ENCODE peak calls at places on chromosomes 13 and 19, in eight cellular contexts. One of them, this sample, is unnamed.

GRCh38 chr13:87120476-87120875 is 550.7 kb upstream of the SLITRK5 start:
- DNase-seq in glutamatergic neuron: no peak
- DNase-seq in CD4-positive, alpha-beta T cell: no peak
- DNase-seq in endothelial cell: no peak
- DNase-seq in fibroblast of mammary gland: peak
- DNase-seq in ascending aorta: no peak
- DNase-seq in AG09309: no peak
- DNase-seq in CD8-positive, alpha-beta T cell: no peak
- DNase-seq in this sample: no peak

GRCh38 chr19:49920624-49921363 is 8.2 kb upstream of the ATF5 start:
- DNase-seq in glutamatergic neuron: no peak
- DNase-seq in CD4-positive, alpha-beta T cell: no peak
- DNase-seq in endothelial cell: no peak
- DNase-seq in fibroblast of mammary gland: no peak
- DNase-seq in ascending aorta: no peak
- DNase-seq in AG09309: no peak
- DNase-seq in CD8-positive, alpha-beta T cell: no peak
- DNase-seq in this sample: no peak

GRCh38 chr19:51111606-51112005 is 3.4 kb upstream of the CTU1 start:
- DNase-seq in glutamatergic neuron: no peak
- DNase-seq in CD4-positive, alpha-beta T cell: no peak
- DNase-seq in endothelial cell: peak
- DNase-seq in fibroblast of mammary gland: no peak
- DNase-seq in ascending aorta: no peak
- DNase-seq in AG09309: no peak
- DNase-seq in CD8-positive, alpha-beta T cell: no peak
- DNase-seq in this sample: no peak

GRCh38 chr19:46069841-46070341 is 29.1 kb upstream of the IGFL4 start:
- DNase-seq in glutamatergic neuron: no peak
- DNase-seq in CD4-positive, alpha-beta T cell: no peak
- DNase-seq in endothelial cell: no peak
- DNase-seq in fibroblast of mammary gland: peak
- DNase-seq in ascending aorta: no peak
- DNase-seq in AG09309: peak
- DNase-seq in CD8-positive, alpha-beta T cell: no peak
- DNase-seq in this sample: no peak

GRCh38 chr19:1469200-1469935 is 9.6 kb downstream of the C19orf25 start:
- DNase-seq in glutamatergic neuron: peak
- DNase-seq in CD4-positive, alpha-beta T cell: no peak
- DNase-seq in endothelial cell: no peak
- DNase-seq in fibroblast of mammary gland: no peak
- DNase-seq in ascending aorta: no peak
- DNase-seq in AG09309: no peak
- DNase-seq in CD8-positive, alpha-beta T cell: no peak
- DNase-seq in this sample: no peak

GRCh38 chr19:34217952-34218817 is 36.2 kb upstream of the GARRE1 start:
- DNase-seq in glutamatergic neuron: no peak
- DNase-seq in CD4-positive, alpha-beta T cell: peak
- DNase-seq in endothelial cell: no peak
- DNase-seq in fibroblast of mammary gland: peak
- DNase-seq in ascending aorta: no peak
- DNase-seq in AG09309: peak
- DNase-seq in CD8-positive, alpha-beta T cell: peak
- DNase-seq in this sample: no peak

GRCh38 chr13:32581177-32581786 is 5.0 kb upstream of the PDS5B start:
- DNase-seq in glutamatergic neuron: no peak
- DNase-seq in CD4-positive, alpha-beta T cell: no peak
- DNase-seq in endothelial cell: no peak
- DNase-seq in fibroblast of mammary gland: peak
- DNase-seq in ascending aorta: no peak
- DNase-seq in AG09309: no peak
- DNase-seq in CD8-positive, alpha-beta T cell: no peak
- DNase-seq in this sample: no peak

GRCh38 chr13:27619711-27620376 is 485 bp downstream of the LNX2 start:
- DNase-seq in glutamatergic neuron: peak
- DNase-seq in CD4-positive, alpha-beta T cell: peak
- DNase-seq in endothelial cell: peak
- DNase-seq in fibroblast of mammary gland: peak
- DNase-seq in ascending aorta: no peak
- DNase-seq in AG09309: no peak
- DNase-seq in CD8-positive, alpha-beta T cell: peak
- DNase-seq in this sample: no peak

GRCh38 chr13:21152251-21152899 is 24.0 kb downstream of the SKA3 start:
- DNase-seq in glutamatergic neuron: no peak
- DNase-seq in CD4-positive, alpha-beta T cell: no peak
- DNase-seq in endothelial cell: no peak
- DNase-seq in fibroblast of mammary gland: no peak
- DNase-seq in ascending aorta: no peak
- DNase-seq in AG09309: no peak
- DNase-seq in CD8-positive, alpha-beta T cell: no peak
- DNase-seq in this sample: no peak

DNA sequence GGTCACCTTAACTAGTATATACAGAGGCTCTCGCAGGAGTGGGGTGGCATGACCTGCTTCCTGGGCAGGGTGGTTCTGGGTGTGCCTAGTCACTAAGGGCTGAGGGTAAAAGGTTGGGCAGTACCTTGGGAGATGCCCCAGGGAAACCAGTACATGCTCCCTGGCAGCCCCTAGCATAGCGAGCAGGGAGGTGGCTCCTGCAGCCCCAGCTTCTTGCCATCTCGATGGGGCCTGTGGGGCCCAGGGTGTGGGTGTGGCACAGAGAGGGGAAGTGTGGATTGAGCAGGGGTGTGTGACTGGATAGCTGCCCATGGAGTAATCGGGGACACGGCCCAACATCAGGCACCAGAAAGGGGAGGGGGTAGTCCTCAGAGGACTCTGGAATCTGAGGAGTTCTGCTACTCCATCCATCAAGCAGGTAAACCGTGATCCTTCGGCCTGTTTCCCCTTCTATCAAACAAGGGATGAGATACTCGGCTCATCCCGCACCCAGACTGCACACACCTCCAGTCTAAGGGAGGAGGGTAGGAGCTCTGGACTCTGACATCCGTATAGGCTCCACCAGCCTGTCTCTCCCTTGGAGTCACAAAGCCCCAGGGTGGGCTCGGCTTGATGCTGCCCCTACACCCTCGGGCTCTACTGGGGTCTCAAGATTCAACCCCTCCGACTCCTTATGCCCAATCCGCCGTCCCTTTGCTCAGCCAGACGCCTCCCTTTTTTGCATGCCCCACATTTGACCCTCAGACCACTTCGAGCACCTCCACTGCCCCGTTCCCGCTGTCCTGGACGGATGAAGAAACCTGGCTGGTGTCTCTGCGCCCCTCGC is 1.1 kb downstream of the ZBTB45 start:
- DNase-seq in glutamatergic neuron: no peak
- DNase-seq in CD4-positive, alpha-beta T cell: no peak
- DNase-seq in endothelial cell: no peak
- DNase-seq in fibroblast of mammary gland: no peak
- DNase-seq in ascending aorta: no peak
- DNase-seq in AG09309: no peak
- DNase-seq in CD8-positive, alpha-beta T cell: no peak
- DNase-seq in this sample: no peak
- TF ChIP-seq CTCF in glutamatergic neuron: no peak
- TF ChIP-seq CTCF in CD4-positive, alpha-beta T cell: no peak
- TF ChIP-seq CTCF in endothelial cell: no peak
- TF ChIP-seq CTCF in fibroblast of mammary gland: no peak
- TF ChIP-seq CTCF in ascending aorta: peak
- TF ChIP-seq CTCF in AG09309: no peak
- TF ChIP-seq CTCF in CD8-positive, alpha-beta T cell: no peak
- TF ChIP-seq CTCF in this sample: no peak

GRCh38 chr13:60178327-60178726 is 14.6 kb upstream of the DIAPH3 start:
- DNase-seq in glutamatergic neuron: no peak
- DNase-seq in CD4-positive, alpha-beta T cell: no peak
- DNase-seq in endothelial cell: no peak
- DNase-seq in fibroblast of mammary gland: no peak
- DNase-seq in ascending aorta: no peak
- DNase-seq in AG09309: no peak
- DNase-seq in CD8-positive, alpha-beta T cell: no peak
- DNase-seq in this sample: no peak

GRCh38 chr13:60174113-60174512 is 10.4 kb upstream of the DIAPH3 start:
- DNase-seq in glutamatergic neuron: no peak
- DNase-seq in CD4-positive, alpha-beta T cell: no peak
- DNase-seq in endothelial cell: no peak
- DNase-seq in fibroblast of mammary gland: no peak
- DNase-seq in ascending aorta: no peak
- DNase-seq in AG09309: no peak
- DNase-seq in CD8-positive, alpha-beta T cell: no peak
- DNase-seq in this sample: no peak

GRCh38 chr13:60170414-60170813 is 6.7 kb upstream of the DIAPH3 start:
- DNase-seq in glutamatergic neuron: no peak
- DNase-seq in CD4-positive, alpha-beta T cell: no peak
- DNase-seq in endothelial cell: no peak
- DNase-seq in fibroblast of mammary gland: no peak
- DNase-seq in ascending aorta: no peak
- DNase-seq in AG09309: no peak
- DNase-seq in CD8-positive, alpha-beta T cell: no peak
- DNase-seq in this sample: no peak

GRCh38 chr13:60175571-60175970 is 11.8 kb upstream of the DIAPH3 start:
- DNase-seq in glutamatergic neuron: no peak
- DNase-seq in CD4-positive, alpha-beta T cell: no peak
- DNase-seq in endothelial cell: no peak
- DNase-seq in fibroblast of mammary gland: no peak
- DNase-seq in ascending aorta: no peak
- DNase-seq in AG09309: no peak
- DNase-seq in CD8-positive, alpha-beta T cell: no peak
- DNase-seq in this sample: no peak
- TF ChIP-seq CTCF in glutamatergic neuron: no peak
- TF ChIP-seq CTCF in CD4-positive, alpha-beta T cell: no peak
- TF ChIP-seq CTCF in endothelial cell: no peak
- TF ChIP-seq CTCF in fibroblast of mammary gland: no peak
- TF ChIP-seq CTCF in ascending aorta: no peak
- TF ChIP-seq CTCF in AG09309: no peak
- TF ChIP-seq CTCF in CD8-positive, alpha-beta T cell: no peak
- TF ChIP-seq CTCF in this sample: no peak

DNA sequence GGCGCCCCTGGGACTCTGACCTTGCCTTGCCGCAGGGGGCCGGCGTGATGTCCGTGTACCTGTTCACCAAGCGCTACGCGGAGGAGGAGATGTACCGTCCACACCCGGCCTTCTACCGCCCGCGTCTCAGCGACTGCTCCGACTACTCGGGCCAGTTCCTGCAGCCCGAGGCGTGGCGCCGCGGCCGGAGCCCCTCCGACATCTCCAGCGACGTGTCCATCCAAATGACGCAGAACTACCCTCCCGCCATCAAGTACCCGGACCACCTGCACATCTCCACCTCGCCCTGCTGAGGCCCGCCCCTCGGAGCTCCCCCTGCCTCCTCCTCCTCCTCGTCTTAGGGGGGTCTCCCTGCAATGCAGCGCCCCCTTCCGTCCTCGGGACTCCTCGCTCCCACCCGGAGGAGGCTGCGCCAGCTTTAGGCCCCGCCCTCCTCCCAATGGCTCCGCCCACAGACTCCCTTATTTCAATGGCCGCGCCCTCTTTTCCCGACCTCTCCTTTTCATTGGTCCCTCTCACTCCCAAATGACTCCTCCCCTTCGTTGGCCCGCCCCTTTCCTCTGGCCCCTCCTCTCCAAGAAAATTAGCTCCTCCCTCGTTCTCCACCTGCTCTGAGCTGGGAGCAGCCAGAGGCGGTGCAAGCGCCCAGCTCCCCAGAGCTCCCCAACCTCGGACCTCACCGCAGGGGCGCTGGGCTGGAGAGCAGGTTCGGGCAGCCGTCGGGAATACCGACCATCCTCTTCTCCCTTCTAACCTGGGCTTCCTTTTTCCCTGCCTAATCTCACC is 20.5 kb upstream of the CACNG8 start:
- DNase-seq in glutamatergic neuron: peak
- DNase-seq in CD4-positive, alpha-beta T cell: no peak
- DNase-seq in endothelial cell: peak
- DNase-seq in fibroblast of mammary gland: peak
- DNase-seq in ascending aorta: no peak
- DNase-seq in AG09309: no peak
- DNase-seq in CD8-positive, alpha-beta T cell: no peak
- DNase-seq in this sample: no peak
- TF ChIP-seq CTCF in glutamatergic neuron: peak
- TF ChIP-seq CTCF in CD4-positive, alpha-beta T cell: no peak
- TF ChIP-seq CTCF in endothelial cell: peak
- TF ChIP-seq CTCF in fibroblast of mammary gland: no peak
- TF ChIP-seq CTCF in ascending aorta: no peak
- TF ChIP-seq CTCF in AG09309: no peak
- TF ChIP-seq CTCF in CD8-positive, alpha-beta T cell: no peak
- TF ChIP-seq CTCF in this sample: no peak

GRCh38 chr19:57239982-57240310 is 486 bp upstream of the ZNF805 start:
- DNase-seq in glutamatergic neuron: no peak
- DNase-seq in CD4-positive, alpha-beta T cell: no peak
- DNase-seq in endothelial cell: no peak
- DNase-seq in fibroblast of mammary gland: peak
- DNase-seq in ascending aorta: no peak
- DNase-seq in AG09309: no peak
- DNase-seq in CD8-positive, alpha-beta T cell: no peak
- DNase-seq in this sample: no peak

GRCh38 chr19:57241181-57241580 is 749 bp downstream of the ZNF805 start:
- DNase-seq in glutamatergic neuron: no peak
- DNase-seq in CD4-positive, alpha-beta T cell: no peak
- DNase-seq in endothelial cell: no peak
- DNase-seq in fibroblast of mammary gland: peak
- DNase-seq in ascending aorta: no peak
- DNase-seq in AG09309: no peak
- DNase-seq in CD8-positive, alpha-beta T cell: no peak
- DNase-seq in this sample: no peak

GRCh38 chr19:57244513-57244912 is 4.1 kb downstream of the ZNF805 start:
- DNase-seq in glutamatergic neuron: no peak
- DNase-seq in CD4-positive, alpha-beta T cell: no peak
- DNase-seq in endothelial cell: no peak
- DNase-seq in fibroblast of mammary gland: no peak
- DNase-seq in ascending aorta: no peak
- DNase-seq in AG09309: no peak
- DNase-seq in CD8-positive, alpha-beta T cell: no peak
- DNase-seq in this sample: no peak

GRCh38 chr19:57242821-57243220 is 2.4 kb downstream of the ZNF805 start:
- DNase-seq in glutamatergic neuron: no peak
- DNase-seq in CD4-positive, alpha-beta T cell: no peak
- DNase-seq in endothelial cell: no peak
- DNase-seq in fibroblast of mammary gland: no peak
- DNase-seq in ascending aorta: no peak
- DNase-seq in AG09309: no peak
- DNase-seq in CD8-positive, alpha-beta T cell: no peak
- DNase-seq in this sample: no peak

DNA sequence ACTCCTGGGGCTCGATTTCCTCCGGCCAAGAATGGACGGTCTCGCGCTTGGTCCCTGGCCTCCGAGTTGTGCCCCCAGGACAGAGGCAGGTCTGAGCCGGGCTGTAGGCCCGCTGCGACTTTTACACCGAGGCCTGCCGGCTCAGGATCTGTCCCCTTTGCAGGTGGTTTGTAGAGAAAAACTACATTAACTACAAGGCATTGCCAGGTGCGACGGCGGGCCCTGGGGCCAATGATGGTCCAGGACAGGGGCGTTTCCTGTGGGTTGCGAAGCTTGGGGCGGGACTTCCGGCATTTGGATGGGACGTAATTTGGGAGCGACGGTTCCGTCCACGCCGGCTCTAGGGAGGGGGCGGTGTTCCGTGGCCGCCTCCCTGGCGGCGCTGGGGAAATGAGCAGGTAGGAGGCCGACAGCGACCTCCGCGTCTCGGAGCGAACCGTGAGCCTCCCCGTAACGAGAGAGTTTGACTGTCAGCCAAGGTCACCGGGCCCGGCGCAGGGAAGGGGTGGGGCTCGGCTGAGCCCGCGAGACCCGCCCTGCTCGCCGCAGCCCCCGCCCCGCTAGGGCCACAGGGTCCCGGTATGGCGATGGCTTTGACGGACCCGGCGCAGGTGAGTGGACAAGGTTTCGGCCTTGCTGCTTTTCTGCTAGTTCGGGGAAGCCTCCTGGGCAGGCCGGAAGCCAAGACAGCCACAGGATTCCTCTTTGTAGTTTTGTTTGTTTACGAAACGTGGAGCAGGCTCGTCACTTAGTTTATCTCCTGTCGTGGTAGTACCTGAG is at the start of gene ZNF805:
- DNase-seq in glutamatergic neuron: peak
- DNase-seq in CD4-positive, alpha-beta T cell: peak
- DNase-seq in endothelial cell: peak
- DNase-seq in fibroblast of mammary gland: peak
- DNase-seq in ascending aorta: peak
- DNase-seq in AG09309: peak
- DNase-seq in CD8-positive, alpha-beta T cell: peak
- DNase-seq in this sample: peak
- TF ChIP-seq CTCF in glutamatergic neuron: no peak
- TF ChIP-seq CTCF in CD4-positive, alpha-beta T cell: no peak
- TF ChIP-seq CTCF in endothelial cell: no peak
- TF ChIP-seq CTCF in fibroblast of mammary gland: no peak
- TF ChIP-seq CTCF in ascending aorta: peak
- TF ChIP-seq CTCF in AG09309: no peak
- TF ChIP-seq CTCF in CD8-positive, alpha-beta T cell: no peak
- TF ChIP-seq CTCF in this sample: no peak

This sample was measured in D721Med.